ENCODE peak calls at places on chromosomes 3 and 15, in nine cellular contexts. C, X, P, U, Z, B, I, J and W are unnamed samples.

GRCh38 chr3:157263027-157263426 is 103.1 kb upstream of the CCNL1 start:
- DNase-seq in I (no peak), B (no peak), U (no peak), C (no peak), P (no peak), J (no peak), Z (no peak), X (no peak), W (no peak)

GRCh38 chr15:63093486-63094205 is 28.0 kb upstream of the LACTB start:
- DNase-seq in C (peak; percentile 90), P (peak; percentile 86), J (peak; percentile 84), U (peak; percentile 87), I (peak; percentile 72), X (peak; percentile 84), Z (peak; percentile 80), B (peak; percentile 87), W (no peak)

GRCh38 chr3:52712291-52713212 is 6.6 kb downstream of the SPCS1 start:
- DNase-seq in X (no peak), I (no peak), J (no peak), B (no peak), Z (no peak), C (no peak), U (no peak), P (no peak), W (no peak)

GRCh38 chr3:166013073-166013679 is 176.0 kb upstream of the BCHE start:
- DNase-seq in P (peak; percentile 54), X (peak; percentile 14), C (no peak), B (no peak), Z (peak; percentile 37), U (no peak), J (no peak), I (peak; percentile 10), W (no peak)

GRCh38 chr3:196643201-196643749 is 3.8 kb downstream of the NRROS start:
- DNase-seq in I (no peak), B (no peak), C (peak; percentile 75), P (no peak), Z (no peak), U (no peak), X (no peak), J (peak; percentile 78), W (no peak)

GRCh38 chr3:13346481-13347389 is 73.4 kb downstream of the NUP210 start:
- DNase-seq in Z (no peak), P (peak; percentile 56), C (no peak), X (peak; percentile 13), J (no peak), I (no peak), U (no peak), B (no peak), W (no peak)

GRCh38 chr3:71348831-71349230 is 234.7 kb downstream of the FOXP1 start:
- DNase-seq in B (no peak), Z (no peak), I (no peak), X (no peak), P (no peak), J (no peak), C (no peak), U (no peak), W (no peak)

GRCh38 chr3:194588741-194589140 is 44.5 kb downstream of the TMEM44 start:
- DNase-seq in X (no peak), I (no peak), B (no peak), J (no peak), Z (peak; percentile 59), P (no peak), C (no peak), U (no peak), W (no peak)

GRCh38 chr3:139448104-139448503 is 28.2 kb downstream of the RBP2 start:
- DNase-seq in J (no peak), U (no peak), B (no peak), X (no peak), P (no peak), Z (no peak), C (no peak), I (no peak), W (no peak)

GRCh38 chr3:64213224-64213893 is 11.9 kb downstream of the PRICKLE2 start:
- DNase-seq in X (no peak), Z (no peak), C (no peak), B (no peak), I (no peak), P (no peak), U (no peak), J (no peak), W (no peak)

GRCh38 chr15:73578036-73578435 is 55.2 kb downstream of the NPTN start:
- DNase-seq in I (no peak), U (no peak), C (no peak), P (no peak), X (no peak), Z (no peak), J (no peak), B (no peak), W (no peak)

GRCh38 chr3:111729087-111729846 is 129.8 kb upstream of the PHLDB2 start:
- DNase-seq in J (peak; percentile 81), X (peak; percentile 24), C (peak; percentile 78), I (no peak), P (no peak), B (no peak), Z (peak; percentile 87), U (peak; percentile 51), W (no peak)

GRCh38 chr3:100030346-100030745 is 84.0 kb downstream of the FILIP1L start:
- DNase-seq in U (no peak), C (no peak), Z (peak; percentile 53), J (no peak), B (no peak), X (no peak), P (no peak), I (no peak), W (no peak)

GRCh38 chr15:89196241-89196640 is 25.1 kb downstream of the RLBP1 start:
- DNase-seq in J (no peak), P (no peak), B (no peak), U (no peak), I (no peak), C (no peak), X (no peak), Z (no peak), W (no peak)

GRCh38 chr15:54150255-54150654 is 172.0 kb downstream of the UNC13C start:
- DNase-seq in U (no peak), B (no peak), J (no peak), P (no peak), I (no peak), C (no peak), Z (peak; percentile 65), X (no peak), W (no peak)

GRCh38 chr15:25226360-25226759 is 212.5 kb downstream of the UBE3A start:
- DNase-seq in J (no peak), I (no peak), U (no peak), X (no peak), P (no peak), C (no peak), Z (no peak), B (no peak), W (no peak)

GRCh38 chr3:89426060-89426459 is 318.6 kb downstream of the EPHA3 start:
- DNase-seq in J (no peak), U (no peak), I (no peak), P (no peak), Z (no peak), C (no peak), X (no peak), B (no peak), W (no peak)

GRCh38 chr15:89089316-89090230 is 1.3 kb downstream of the ABHD2 start:
- DNase-seq in B (no peak), P (no peak), X (no peak), J (no peak), U (no peak), C (peak; percentile 56), Z (no peak), I (no peak), W (no peak)

GRCh38 chr3:123319760-123320159 is 118.0 kb downstream of the SEC22A start:
- DNase-seq in J (peak; percentile 46), X (peak; percentile 59), P (peak; percentile 69), I (no peak), B (no peak), Z (no peak), U (no peak), C (no peak), W (no peak)

GRCh38 chr3:123320224-123320623 is 118.5 kb downstream of the SEC22A start:
- DNase-seq in U (no peak), X (no peak), I (no peak), B (no peak), C (no peak), P (peak; percentile 55), Z (no peak), J (peak; percentile 14), W (no peak)

GRCh38 chr3:123323781-123324180 is 122.0 kb downstream of the SEC22A start:
- DNase-seq in X (no peak), J (peak; percentile 46), B (no peak), I (no peak), C (no peak), Z (no peak), P (no peak), U (no peak), W (no peak)

GRCh38 chr3:123322866-123323265 is 121.1 kb downstream of the SEC22A start:
- DNase-seq in X (no peak), J (peak; percentile 48), P (no peak), C (no peak), Z (no peak), B (no peak), U (no peak), I (no peak), W (no peak)

GRCh38 chr3:123321806-123322205 is 120.1 kb downstream of the SEC22A start:
- DNase-seq in X (no peak), P (no peak), J (peak; percentile 50), U (no peak), C (no peak), I (no peak), Z (no peak), B (no peak), W (no peak)
- TF ChIP-seq CTCF in X (no peak), P (no peak), J (no peak), U (no peak), C (no peak), I (no peak), Z (no peak), B (no peak), W (no peak)

GRCh38 chr3:4583441-4583840 is 90.3 kb downstream of the ITPR1 start:
- DNase-seq in X (no peak), C (peak; percentile 66), J (no peak), Z (peak; percentile 24), U (peak; percentile 45), I (no peak), P (no peak), B (no peak), W (no peak)
- H3K27ac ChIP-seq in X (no peak overlapping the region), C (peak overlapping the region; percentile 82), J (peak overlapping the region; percentile 82), Z (peak overlapping the region; percentile 83), U (peak overlapping the region; percentile 95), I (no peak overlapping the region), P (no peak overlapping the region), B (no peak overlapping the region), W (peak overlapping the region; percentile 78)

DNA sequence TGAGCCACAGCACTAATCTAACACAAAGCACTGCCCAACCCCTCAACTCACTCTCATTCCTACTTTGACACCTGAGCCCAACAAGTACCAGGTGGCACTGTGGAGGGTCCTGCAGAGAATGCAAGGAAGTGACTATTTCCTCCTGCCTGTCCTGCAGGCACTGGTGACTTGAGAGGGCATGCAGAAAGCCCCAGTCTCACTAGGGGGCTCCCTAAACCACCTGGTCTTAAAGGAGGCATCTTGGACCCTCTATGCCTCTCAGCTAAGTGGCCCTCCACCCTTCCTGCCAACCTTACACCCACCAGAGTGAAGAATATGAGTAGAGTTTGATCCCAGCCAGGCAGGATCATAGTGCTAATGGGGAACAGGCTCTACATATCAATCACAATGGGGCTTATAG is 15.2 kb downstream of the TRAIP start:
- DNase-seq in J (no peak), U (no peak), B (no peak), Z (no peak), C (no peak), X (peak; percentile 59), I (peak; percentile 24), P (peak; percentile 49), W (no peak)
- TF ChIP-seq CTCF in J (no peak), U (no peak), B (no peak), Z (peak; percentile 35), C (no peak), X (peak; percentile 85), I (peak; percentile 71), P (peak; percentile 48), W (no peak)

GRCh38 chr15:29403778-29404177 is 134.2 kb upstream of the NSMCE3 start:
- DNase-seq in J (peak; percentile 46), U (no peak), X (peak; percentile 10), C (no peak), B (peak; percentile 28), I (no peak), Z (no peak), P (peak; percentile 15), W (no peak)
- H3K27ac ChIP-seq in J (no peak overlapping the region), U (no peak overlapping the region), X (no peak overlapping the region), C (no peak overlapping the region), B (no peak overlapping the region), I (no peak overlapping the region), Z (no peak overlapping the region), P (no peak overlapping the region), W (no peak overlapping the region)